ENCODE peak calls at places on chromosomes 11 and 22, in five cellular contexts. N is epithelial cell of esophagus, G is psoas muscle, V is lower leg skin, A is lung. J is an unnamed sample.

GRCh38 chr22:46209262-46209661 is 40.8 kb downstream of the CDPF1 start:
- DNase-seq in N (no peak), G (no peak), V (no peak), A (no peak), J (no peak)

GRCh38 chr11:106420048-106420665 is 342.7 kb downstream of the AASDHPPT start:
- DNase-seq in N (no peak), G (no peak), V (no peak), A (no peak), J (no peak)

GRCh38 chr11:19374189-19374588 is 133.4 kb upstream of the E2F8 start:
- DNase-seq in N (peak; percentile 96), G (no peak), V (no peak), A (no peak), J (no peak)

GRCh38 chr22:49885881-49886280 is 32.2 kb downstream of the ZBED4 start:
- DNase-seq in N (no peak), G (no peak), V (no peak), A (no peak), J (no peak)

GRCh38 chr11:134882141-134882540 is 470.1 kb upstream of the B3GAT1 start:
- DNase-seq in N (no peak), G (no peak), V (no peak), A (no peak), J (no peak)

GRCh38 chr22:12697441-12697840 is 2830.6 kb upstream of the OR11H1 start:
- DNase-seq in N (no peak), G (no peak), V (no peak), A (no peak), J (no peak)

GRCh38 chr22:40594346-40594745 is 42.2 kb downstream of the MRTFA start:
- DNase-seq in N (no peak), G (no peak), V (no peak), A (no peak), J (no peak)

GRCh38 chr11:8059030-8059429 is 22.0 kb upstream of the TUB start:
- DNase-seq in N (no peak), G (no peak), V (peak; percentile 71), A (no peak), J (no peak)

GRCh38 chr11:59184876-59185275 is 12.9 kb downstream of the DTX4 start:
- DNase-seq in N (no peak), G (no peak), V (no peak), A (no peak), J (no peak)

GRCh38 chr11:59187020-59187419 is 15.1 kb downstream of the DTX4 start:
- DNase-seq in N (no peak), G (no peak), V (no peak), A (no peak), J (no peak)

GRCh38 chr11:59185412-59185811 is 13.5 kb downstream of the DTX4 start:
- DNase-seq in N (no peak), G (no peak), V (no peak), A (no peak), J (no peak)

GRCh38 chr11:59187587-59187986 is 15.7 kb downstream of the DTX4 start:
- DNase-seq in N (no peak), G (peak; percentile 89), V (peak; percentile 94), A (peak; percentile 64), J (no peak)

GRCh38 chr11:59186130-59186594 is 14.2 kb downstream of the DTX4 start:
- DNase-seq in N (peak; percentile 53), G (no peak), V (no peak), A (peak; percentile 81), J (peak; percentile 44)
- TF ChIP-seq CTCF in N (peak; percentile 84), G (peak; percentile 22), V (no peak), A (peak; percentile 8), J (peak; percentile 22)

GRCh38 chr11:26963764-26964163 is 30.1 kb upstream of the FIBIN start:
- DNase-seq in N (no peak), G (no peak), V (no peak), A (no peak), J (no peak)
- TF ChIP-seq CTCF in N (no peak), G (no peak), V (no peak), A (no peak), J (no peak)

DNA sequence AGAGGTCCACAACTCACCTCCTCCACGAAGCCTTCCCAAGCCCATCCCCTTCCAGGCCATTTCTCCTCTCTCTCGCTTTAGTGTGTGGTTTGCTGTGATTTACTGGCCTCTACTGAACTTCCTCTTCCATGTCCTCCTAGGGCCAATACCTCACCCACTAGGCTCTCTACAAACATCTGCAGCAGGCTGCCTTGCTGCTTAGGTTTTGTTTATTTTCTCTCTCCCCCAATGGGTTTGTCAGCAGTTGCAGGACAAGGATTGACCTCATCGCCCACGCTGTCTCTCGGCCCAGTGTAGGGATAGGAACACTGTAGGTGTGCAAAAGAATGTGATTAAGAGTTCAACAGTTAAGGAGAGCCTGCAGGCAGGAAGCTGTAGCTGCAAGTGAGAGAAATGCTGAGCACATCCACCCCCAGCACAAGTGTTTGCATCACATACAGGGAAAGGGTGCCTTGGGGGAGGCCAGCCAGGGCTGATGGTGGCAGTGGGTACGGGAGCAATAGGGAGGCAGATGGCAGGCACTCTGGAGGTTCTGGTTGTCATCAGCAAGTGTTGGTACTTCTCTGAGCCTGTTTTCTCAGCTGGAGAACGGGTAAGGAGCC is 1.4 kb downstream of the PC start:
- DNase-seq in N (peak; percentile 78), G (no peak), V (no peak), A (no peak), J (no peak)
- TF ChIP-seq CTCF in N (peak; percentile 40), G (no peak), V (no peak), A (no peak), J (no peak)

GRCh38 chr11:57638811-57639320 is 10.8 kb downstream of the YPEL4 start:
- DNase-seq in N (no peak), G (no peak), V (no peak), A (no peak), J (no peak)
- TF ChIP-seq CTCF in N (no peak), G (no peak), V (no peak), A (no peak), J (no peak)

GRCh38 chr22:20240900-20241299 is 27.2 kb downstream of the RTN4R start:
- DNase-seq in N (no peak), G (no peak), V (no peak), A (no peak), J (no peak)

GRCh38 chr22:20237480-20238440 is 30.4 kb downstream of the RTN4R start:
- DNase-seq in N (peak; percentile 58), G (no peak), V (no peak), A (no peak), J (no peak)

GRCh38 chr22:20239951-20240773 is 28.0 kb downstream of the RTN4R start:
- DNase-seq in N (no peak), G (no peak), V (no peak), A (no peak), J (no peak)

GRCh38 chr22:20239063-20239950 is 28.8 kb downstream of the RTN4R start:
- DNase-seq in N (no peak), G (peak; percentile 68), V (no peak), A (no peak), J (no peak)

GRCh38 chr22:20238567-20239062 is 29.5 kb downstream of the RTN4R start:
- DNase-seq in N (peak; percentile 34), G (peak; percentile 67), V (no peak), A (peak; percentile 60), J (peak; percentile 39)
- TF ChIP-seq CTCF in N (peak; percentile 54), G (peak; percentile 45), V (no peak), A (peak; percentile 8), J (no peak)

GRCh38 chr11:123477205-123477907 is 47.3 kb downstream of the GRAMD1B start:
- DNase-seq in N (no peak), G (no peak), V (no peak), A (no peak), J (no peak)

GRCh38 chr11:123473941-123474668 is 44.0 kb downstream of the GRAMD1B start:
- DNase-seq in N (peak; percentile 82), G (no peak), V (peak; percentile 5), A (no peak), J (no peak)

GRCh38 chr11:123478352-123478986 is 48.4 kb downstream of the GRAMD1B start:
- DNase-seq in N (peak; percentile 75), G (peak; percentile 67), V (no peak), A (peak; percentile 35), J (no peak)

GRCh38 chr11:123474994-123475393 is 44.9 kb downstream of the GRAMD1B start:
- DNase-seq in N (no peak), G (no peak), V (no peak), A (no peak), J (no peak)

DNA sequence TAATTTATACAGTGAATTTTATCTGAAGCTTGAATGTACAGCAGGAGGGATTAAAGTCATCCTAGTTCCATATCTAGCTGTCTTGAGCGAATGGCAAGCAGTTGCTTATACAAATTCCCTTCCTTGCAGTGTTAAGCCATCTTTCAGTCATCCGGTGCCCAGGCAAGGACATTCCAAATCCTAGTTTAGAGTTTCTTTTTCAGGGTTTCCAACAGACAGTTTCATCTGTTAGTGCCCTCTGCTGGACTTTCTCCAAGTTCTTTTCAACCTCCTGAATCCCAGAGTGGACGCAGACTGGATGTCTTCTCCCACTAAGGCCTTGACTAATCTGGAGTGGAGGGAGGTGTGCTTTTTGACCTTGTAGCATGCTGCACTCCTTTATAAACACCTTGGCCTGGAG is 45.4 kb downstream of the GRAMD1B start:
- DNase-seq in N (peak; percentile 22), G (no peak), V (no peak), A (no peak), J (no peak)
- TF ChIP-seq CTCF in N (no peak), G (no peak), V (no peak), A (no peak), J (no peak)